ENCODE peak calls at places on chromosomes 1 and 21, in five cellular contexts. H is HCT116, W is Calu3, R is HS-5, O is left ventricle myocardium inferior. Y is an unnamed sample.
A peak's percentile ranks its signal among the peaks of the same experiment; 100 is the strongest.

GRCh38 chr1:119516680-119517079 is 9.7 kb downstream of the HSD3B1 start:
- DNase-seq in H (peak; percentile 12), W (peak; percentile 5), R (no peak), O (no peak), Y (no peak)

GRCh38 chr21:14306143-14306907 is 76.6 kb downstream of the HSPA13 start:
- DNase-seq in H (no peak), W (no peak), R (no peak), O (no peak), Y (peak; percentile 34)

GRCh38 chr21:42155045-42155855 is 63.7 kb upstream of the ABCG1 start:
- DNase-seq in H (no peak), W (no peak), R (no peak), O (no peak), Y (no peak)

GRCh38 chr1:36966242-36966641 is 68.1 kb downstream of the GRIK3 start:
- DNase-seq in H (no peak), W (peak; percentile 24), R (no peak), O (no peak), Y (peak; percentile 34)

GRCh38 chr1:66371233-66372005 is 162.5 kb upstream of the SGIP1 start:
- DNase-seq in H (no peak), W (no peak), R (peak; percentile 47), O (no peak), Y (peak; percentile 88)

GRCh38 chr1:16232316-16232710 is 4.7 kb downstream of the CPLANE2 start:
- DNase-seq in H (no peak), W (no peak), R (no peak), O (no peak), Y (no peak)

GRCh38 chr1:154809436-154810413 is 60.4 kb downstream of the KCNN3 start:
- DNase-seq in H (no peak), W (peak; percentile 40), R (peak; percentile 6), O (no peak), Y (peak; percentile 77)

GRCh38 chr1:50570064-50570463 is 146.8 kb upstream of the DMRTA2 start:
- DNase-seq in H (no peak), W (no peak), R (no peak), O (no peak), Y (no peak)

GRCh38 chr1:54282101-54282847 is 82.3 kb downstream of the MRPL37 start:
- DNase-seq in H (no peak), W (peak; percentile 19), R (no peak), O (no peak), Y (no peak)

GRCh38 chr1:176795929-176796328 is 333.0 kb downstream of the PAPPA2 start:
- DNase-seq in H (no peak), W (no peak), R (no peak), O (no peak), Y (peak; percentile 77)

GRCh38 chr1:173997796-173998195 is 24.4 kb downstream of the RC3H1 start:
- DNase-seq in H (no peak), W (no peak), R (no peak), O (no peak), Y (peak; percentile 37)

GRCh38 chr1:87810166-87810565 is 481.5 kb downstream of the LMO4 start:
- DNase-seq in H (no peak), W (no peak), R (no peak), O (no peak), Y (no peak)

Y was measured in GM23248.